ENCODE peak calls at places on chromosomes 12 and 14, in eight cellular contexts. G is astrocyte of the cerebellum; Q is CD8-positive, alpha-beta T cell; S is skeletal muscle cell; P is kidney; B is adrenal gland; D is dorsolateral prefrontal cortex; Y is naive thymus-derived CD4-positive, alpha-beta T cell. I is an unnamed sample.
A peak's percentile ranks its signal among the peaks of the same experiment; 100 is the strongest.

GRCh38 chr14:101969480-101969879 is 5.1 kb downstream of the DYNC1H1 start:
- DNase-seq in G (no peak), Q (no peak), S (no peak), P (no peak), B (peak; percentile 15), D (no peak), Y (no peak), I (no peak)

GRCh38 chr14:104389326-104390220 is 190.0 kb upstream of the C14orf180 start:
- DNase-seq in G (no peak), Q (no peak), S (no peak), P (peak; percentile 53), B (no peak), D (peak; percentile 13), Y (peak; percentile 75), I (peak; percentile 76)

GRCh38 chr12:104742551-104742961 is 215.5 kb downstream of the SLC41A2 start:
- DNase-seq in G (no peak), Q (no peak), S (no peak), P (no peak), B (no peak), D (peak; percentile 77), Y (no peak), I (no peak)

GRCh38 chr14:72476657-72477499 is 417.0 kb downstream of the DPF3 start:
- DNase-seq in G (peak; percentile 95), Q (peak; percentile 20), S (peak; percentile 43), P (no peak), B (no peak), D (no peak), Y (peak; percentile 20), I (peak; percentile 99)

GRCh38 chr14:100533647-100534485 is 53.4 kb downstream of the BEGAIN start:
- DNase-seq in G (no peak), Q (no peak), S (no peak), P (peak; percentile 75), B (peak; percentile 34), D (peak; percentile 31), Y (no peak), I (no peak)

GRCh38 chr12:81077329-81077685 is 572 bp upstream of the ACSS3 start:
- DNase-seq in G (no peak), Q (no peak), S (no peak), P (peak; percentile 52), B (peak; percentile 39), D (no peak), Y (no peak), I (no peak)

GRCh38 chr12:108039794-108040193 is 89.3 kb upstream of the WSCD2 start:
- DNase-seq in G (no peak), Q (no peak), S (no peak), P (no peak), B (no peak), D (no peak), Y (no peak), I (no peak)

GRCh38 chr14:72812292-72812851 is 81.5 kb downstream of the DPF3 start:
- DNase-seq in G (no peak), Q (no peak), S (no peak), P (peak; percentile 90), B (no peak), D (peak; percentile 74), Y (no peak), I (no peak)

GRCh38 chr12:108363165-108363564 is 24.1 kb upstream of the CMKLR1 start:
- DNase-seq in G (no peak), Q (no peak), S (no peak), P (no peak), B (no peak), D (no peak), Y (no peak), I (no peak)

GRCh38 chr12:30796508-30796780 is 41.7 kb upstream of the CAPRIN2 start:
- DNase-seq in G (no peak), Q (no peak), S (peak; percentile 45), P (no peak), B (peak; percentile 39), D (no peak), Y (no peak), I (no peak)

GRCh38 chr14:34359423-34360120 is 102.5 kb downstream of the SPTSSA start:
- DNase-seq in G (no peak), Q (no peak), S (no peak), P (no peak), B (no peak), D (no peak), Y (no peak), I (no peak)

GRCh38 chr12:53976823-53977595 is 2.3 kb upstream of the HOTAIR start:
- DNase-seq in G (no peak), Q (no peak), S (no peak), P (no peak), B (no peak), D (no peak), Y (no peak), I (no peak)

GRCh38 chr12:19031032-19031431 is 98.5 kb upstream of the PLEKHA5 start:
- DNase-seq in G (peak; percentile 55), Q (no peak), S (peak; percentile 60), P (no peak), B (no peak), D (no peak), Y (no peak), I (no peak)

GRCh38 chr12:130116791-130117190 is 45.5 kb upstream of the FZD10 start:
- DNase-seq in G (no peak), Q (no peak), S (no peak), P (peak; percentile 54), B (no peak), D (no peak), Y (no peak), I (no peak)

GRCh38 chr14:105908481-105908911 is 382.1 kb downstream of the TMEM121 start:
- DNase-seq in G (no peak), Q (no peak), S (no peak), P (peak; percentile 76), B (no peak), D (no peak), Y (no peak), I (peak; percentile 74)

DNA sequence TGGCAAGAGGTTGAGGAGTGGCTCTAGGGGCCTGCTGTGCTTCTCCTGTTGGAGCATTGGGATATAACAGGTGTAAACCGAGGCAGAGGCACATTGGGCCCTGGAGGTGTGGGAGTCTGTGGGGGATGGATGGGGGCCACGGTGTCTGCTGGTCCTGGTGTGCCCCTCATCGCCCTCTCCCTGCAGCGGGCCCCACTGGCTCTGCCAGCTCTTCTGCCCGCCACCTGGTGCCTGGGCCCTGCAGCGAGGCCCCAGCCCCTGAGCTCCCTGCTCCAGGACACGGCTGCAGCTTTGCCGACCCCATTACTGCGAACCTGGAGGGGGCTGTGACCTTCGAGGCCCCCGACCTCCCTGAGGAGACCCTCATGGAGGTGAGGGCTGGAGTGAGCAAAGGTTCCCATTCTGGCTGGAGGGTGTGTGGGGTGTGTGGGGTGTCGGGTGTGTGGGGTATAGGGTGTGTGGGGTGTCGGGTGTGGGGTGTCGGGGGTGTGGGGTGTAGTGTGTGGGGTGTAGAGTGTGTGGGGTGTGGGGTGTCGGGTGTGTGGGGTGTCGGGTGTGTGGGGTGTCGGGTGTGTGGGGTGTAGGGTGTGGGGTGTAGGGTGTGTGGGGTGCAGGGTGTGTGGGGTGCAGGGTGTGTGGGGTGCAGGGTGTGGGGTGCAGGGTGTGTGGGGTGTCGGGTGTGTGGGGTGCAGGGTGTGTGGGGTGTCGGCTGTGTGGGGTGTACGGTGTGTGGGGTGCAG is 10.6 kb upstream of the PUS1 start:
- DNase-seq in G (no peak), Q (no peak), S (no peak), P (no peak), B (no peak), D (no peak), Y (no peak), I (no peak)
- H3K4me3 ChIP-seq in G (no peak overlapping the region), Q (no peak overlapping the region), S (no peak overlapping the region), P (no peak overlapping the region), B (no peak overlapping the region), D (no peak overlapping the region), Y (no peak overlapping the region), I (no peak overlapping the region)

DNA sequence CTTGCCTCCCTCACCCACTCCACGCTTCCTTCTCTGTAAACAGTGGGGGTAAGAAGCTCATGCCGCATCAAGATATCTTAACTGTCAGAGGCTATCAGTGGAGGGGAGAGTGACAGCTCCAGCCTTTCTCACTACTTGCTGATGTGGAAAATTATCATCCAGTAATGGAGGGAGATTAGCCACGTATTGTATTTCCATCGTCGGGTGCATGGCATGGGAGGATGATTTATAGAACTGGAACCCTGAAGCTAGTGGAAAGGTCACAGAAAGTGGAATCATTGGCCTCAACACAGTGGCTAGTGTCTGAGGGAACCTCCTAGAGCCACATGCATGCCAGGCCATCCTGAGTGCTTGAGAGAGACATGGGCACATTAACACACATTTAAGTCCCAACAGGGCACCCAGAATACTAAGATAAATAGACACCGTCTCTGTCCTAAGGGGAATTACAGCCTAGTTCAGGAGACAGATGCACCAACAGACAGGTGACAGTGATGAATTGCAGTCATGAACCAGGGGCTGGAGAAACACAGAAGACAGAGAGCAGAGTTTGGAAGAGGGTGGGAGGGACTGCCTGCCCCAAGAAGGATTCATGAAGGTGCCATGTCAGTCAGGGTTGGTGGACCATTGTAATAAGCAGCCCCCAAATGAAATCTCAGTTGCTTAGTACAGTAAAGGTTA is 270.7 kb upstream of the FKBP4 start:
- DNase-seq in G (no peak), Q (no peak), S (no peak), P (no peak), B (no peak), D (no peak), Y (no peak), I (no peak)
- H3K4me3 ChIP-seq in G (no peak overlapping the region), Q (no peak overlapping the region), S (no peak overlapping the region), P (no peak overlapping the region), B (no peak overlapping the region), D (no peak overlapping the region), Y (no peak overlapping the region), I (no peak overlapping the region)

GRCh38 chr14:99264691-99265090 is 7.3 kb downstream of the BCL11B start:
- DNase-seq in G (no peak), Q (no peak), S (no peak), P (no peak), B (no peak), D (no peak), Y (peak; percentile 16), I (no peak)

GRCh38 chr14:99266181-99267178 is 5.5 kb downstream of the BCL11B start:
- DNase-seq in G (peak; percentile 52), Q (peak; percentile 87), S (peak; percentile 17), P (peak; percentile 92), B (peak; percentile 74), D (peak; percentile 82), Y (peak; percentile 89), I (peak; percentile 81)

GRCh38 chr14:99263564-99264330 is 8.2 kb downstream of the BCL11B start:
- DNase-seq in G (no peak), Q (no peak), S (no peak), P (no peak), B (no peak), D (no peak), Y (peak; percentile 19), I (no peak)

GRCh38 chr14:99267871-99268775 is 3.9 kb downstream of the BCL11B start:
- DNase-seq in G (no peak), Q (no peak), S (no peak), P (no peak), B (no peak), D (no peak), Y (peak; percentile 49), I (no peak)

DNA sequence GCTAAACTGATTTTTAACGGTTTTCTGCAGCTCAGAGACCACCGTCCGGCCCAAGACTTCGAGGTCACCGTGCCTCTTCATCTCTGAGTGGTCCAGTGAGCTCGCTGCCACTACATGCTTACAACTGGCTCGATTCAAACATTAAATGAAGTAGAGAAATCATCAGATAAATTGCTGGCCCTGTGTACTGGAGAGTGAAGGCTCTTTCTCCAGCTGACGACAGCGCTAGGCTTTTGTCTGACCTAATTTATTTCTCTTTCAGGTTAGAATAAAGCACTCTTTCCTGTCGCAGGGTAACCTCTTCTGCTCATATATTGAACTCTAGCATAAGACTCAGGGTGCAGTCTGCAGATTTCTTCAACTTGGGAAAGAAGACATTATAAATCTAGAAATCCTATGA is 6.4 kb downstream of the BCL11B start:
- DNase-seq in G (no peak), Q (no peak), S (no peak), P (no peak), B (no peak), D (no peak), Y (peak; percentile 23), I (no peak)
- H3K4me3 ChIP-seq in G (no peak overlapping the region), Q (peak overlapping the region; percentile 87), S (no peak overlapping the region), P (no peak overlapping the region), B (no peak overlapping the region), D (no peak overlapping the region), Y (peak overlapping the region; percentile 90), I (peak overlapping the region; percentile 84)

GRCh38 chr12:92138626-92139025 is 7.0 kb downstream of the BTG1 start:
- DNase-seq in G (no peak), Q (no peak), S (no peak), P (no peak), B (no peak), D (no peak), Y (no peak), I (no peak)
- H3K4me3 ChIP-seq in G (peak overlapping the region; percentile 2), Q (peak overlapping the region; percentile 66), S (peak overlapping the region; percentile 16), P (peak overlapping the region; percentile 89), B (no peak overlapping the region), D (peak overlapping the region; percentile 98), Y (peak overlapping the region; percentile 98), I (no peak overlapping the region)